ENCODE peak calls at places on chromosomes 4 and X, in five cellular contexts. One of them, this sample, is unnamed.
A peak's percentile ranks its signal among the peaks of the same experiment; 100 is the strongest.

GRCh38 chr4:182818926-182819730 is 98.1 kb downstream of the DCTD start:
- DNase-seq in GM12892: no peak
- DNase-seq in activated T-helper 1 cell treated with anti-CD3 and anti-CD28 coated beads, Interleukin-12 subunit alpha, Interleukin-12 subunit beta, Interleukin-2, Interleukin-4 antibody, amounts not matched to agents 30 ng/mL and 10 ng/mL and 1 ng/mL, durations not matched to agents 14 hours and 24 hours and 36 hours: no peak
- DNase-seq in cardiac fibroblast: no peak
- DNase-seq in T-helper 1 cell: no peak
- DNase-seq in this sample: no peak

GRCh38 chrX:38117485-38117884 is 103.2 kb downstream of the SRPX start:
- DNase-seq in GM12892: no peak
- DNase-seq in activated T-helper 1 cell treated with anti-CD3 and anti-CD28 coated beads, Interleukin-12 subunit alpha, Interleukin-12 subunit beta, Interleukin-2, Interleukin-4 antibody, amounts not matched to agents 30 ng/mL and 10 ng/mL and 1 ng/mL, durations not matched to agents 14 hours and 24 hours and 36 hours: no peak
- DNase-seq in cardiac fibroblast: peak; percentile 71
- DNase-seq in T-helper 1 cell: no peak
- DNase-seq in this sample: no peak

GRCh38 chr4:78567502-78568075 is 16.0 kb downstream of the ANXA3 start:
- DNase-seq in GM12892: no peak
- DNase-seq in activated T-helper 1 cell treated with anti-CD3 and anti-CD28 coated beads, Interleukin-12 subunit alpha, Interleukin-12 subunit beta, Interleukin-2, Interleukin-4 antibody, amounts not matched to agents 30 ng/mL and 10 ng/mL and 1 ng/mL, durations not matched to agents 14 hours and 24 hours and 36 hours: no peak
- DNase-seq in cardiac fibroblast: no peak
- DNase-seq in T-helper 1 cell: no peak
- DNase-seq in this sample: no peak

GRCh38 chr4:143097751-143098150 is 87.0 kb upstream of the USP38 start:
- DNase-seq in GM12892: no peak
- DNase-seq in activated T-helper 1 cell treated with anti-CD3 and anti-CD28 coated beads, Interleukin-12 subunit alpha, Interleukin-12 subunit beta, Interleukin-2, Interleukin-4 antibody, amounts not matched to agents 30 ng/mL and 10 ng/mL and 1 ng/mL, durations not matched to agents 14 hours and 24 hours and 36 hours: no peak
- DNase-seq in cardiac fibroblast: no peak
- DNase-seq in T-helper 1 cell: no peak
- DNase-seq in this sample: no peak

GRCh38 chr4:155705664-155706063 is 39.0 kb downstream of the GUCY1A1 start:
- DNase-seq in GM12892: no peak
- DNase-seq in activated T-helper 1 cell treated with anti-CD3 and anti-CD28 coated beads, Interleukin-12 subunit alpha, Interleukin-12 subunit beta, Interleukin-2, Interleukin-4 antibody, amounts not matched to agents 30 ng/mL and 10 ng/mL and 1 ng/mL, durations not matched to agents 14 hours and 24 hours and 36 hours: no peak
- DNase-seq in cardiac fibroblast: peak; percentile 4
- DNase-seq in T-helper 1 cell: no peak
- DNase-seq in this sample: no peak

GRCh38 chr4:15012017-15012788 is 9.9 kb downstream of the CPEB2 start:
- DNase-seq in GM12892: no peak
- DNase-seq in activated T-helper 1 cell treated with anti-CD3 and anti-CD28 coated beads, Interleukin-12 subunit alpha, Interleukin-12 subunit beta, Interleukin-2, Interleukin-4 antibody, amounts not matched to agents 30 ng/mL and 10 ng/mL and 1 ng/mL, durations not matched to agents 14 hours and 24 hours and 36 hours: no peak
- DNase-seq in cardiac fibroblast: no peak
- DNase-seq in T-helper 1 cell: no peak
- DNase-seq in this sample: no peak

GRCh38 chr4:13989496-13989895 is 362.0 kb upstream of the BOD1L1 start:
- DNase-seq in GM12892: no peak
- DNase-seq in activated T-helper 1 cell treated with anti-CD3 and anti-CD28 coated beads, Interleukin-12 subunit alpha, Interleukin-12 subunit beta, Interleukin-2, Interleukin-4 antibody, amounts not matched to agents 30 ng/mL and 10 ng/mL and 1 ng/mL, durations not matched to agents 14 hours and 24 hours and 36 hours: no peak
- DNase-seq in cardiac fibroblast: peak; percentile 55
- DNase-seq in T-helper 1 cell: no peak
- DNase-seq in this sample: no peak

GRCh38 chrX:26083093-26083492 is 55.0 kb upstream of the MAGEB18 start:
- DNase-seq in GM12892: no peak
- DNase-seq in activated T-helper 1 cell treated with anti-CD3 and anti-CD28 coated beads, Interleukin-12 subunit alpha, Interleukin-12 subunit beta, Interleukin-2, Interleukin-4 antibody, amounts not matched to agents 30 ng/mL and 10 ng/mL and 1 ng/mL, durations not matched to agents 14 hours and 24 hours and 36 hours: no peak
- DNase-seq in cardiac fibroblast: no peak
- DNase-seq in T-helper 1 cell: no peak
- DNase-seq in this sample: no peak

GRCh38 chr4:158161561-158162354 is 11.1 kb downstream of the GASK1B start:
- DNase-seq in GM12892: no peak
- DNase-seq in activated T-helper 1 cell treated with anti-CD3 and anti-CD28 coated beads, Interleukin-12 subunit alpha, Interleukin-12 subunit beta, Interleukin-2, Interleukin-4 antibody, amounts not matched to agents 30 ng/mL and 10 ng/mL and 1 ng/mL, durations not matched to agents 14 hours and 24 hours and 36 hours: no peak
- DNase-seq in cardiac fibroblast: peak; percentile 96
- DNase-seq in T-helper 1 cell: no peak
- DNase-seq in this sample: no peak

GRCh38 chr4:2135083-2135482 is 76.0 kb downstream of the NAT8L start:
- DNase-seq in GM12892: no peak
- DNase-seq in activated T-helper 1 cell treated with anti-CD3 and anti-CD28 coated beads, Interleukin-12 subunit alpha, Interleukin-12 subunit beta, Interleukin-2, Interleukin-4 antibody, amounts not matched to agents 30 ng/mL and 10 ng/mL and 1 ng/mL, durations not matched to agents 14 hours and 24 hours and 36 hours: peak; percentile 41
- DNase-seq in cardiac fibroblast: peak; percentile 61
- DNase-seq in T-helper 1 cell: peak; percentile 68
- DNase-seq in this sample: peak; percentile 17

This sample was measured in activated T-helper 2 cell treated with anti-CD3 and anti-CD28 coated beads, Interferon-gamma antibody, Interleukin-2, Interleukin-4, amounts not matched to agents 10 μg/mL and 5 μg/mL and 100 μg/mL, durations not matched to agents 14 hours and 24 hours and 36 hours.